ENCODE peak calls at places on chromosomes 13 and 19, in six cellular contexts. One of them, this sample, is unnamed.

GRCh38 chr19:56423276-56423984 is 19.3 kb downstream of the ZNF583 start:
- DNase-seq in uterus: no peak
- DNase-seq in adrenal gland: no peak
- DNase-seq in PC-3: no peak
- DNase-seq in OCI-LY7: no peak
- DNase-seq in CD8-positive, alpha-beta T cell: no peak
- DNase-seq in this sample: no peak

GRCh38 chr13:113216165-113217056 is 7.0 kb downstream of the CUL4A start:
- DNase-seq in OCI-LY7: no peak
- DNase-seq in adrenal gland: peak
- DNase-seq in uterus: no peak
- DNase-seq in CD8-positive, alpha-beta T cell: no peak
- DNase-seq in PC-3: peak
- DNase-seq in this sample: no peak

GRCh38 chr19:54388001-54388802 is 23.5 kb upstream of the LAIR1 start:
- DNase-seq in PC-3: no peak
- DNase-seq in uterus: no peak
- DNase-seq in OCI-LY7: peak
- DNase-seq in adrenal gland: no peak
- DNase-seq in CD8-positive, alpha-beta T cell: peak
- DNase-seq in this sample: no peak

GRCh38 chr13:43159007-43159406 is 135.6 kb downstream of the DNAJC15 start:
- DNase-seq in CD8-positive, alpha-beta T cell: no peak
- DNase-seq in PC-3: no peak
- DNase-seq in uterus: no peak
- DNase-seq in adrenal gland: no peak
- DNase-seq in OCI-LY7: no peak
- DNase-seq in this sample: no peak

GRCh38 chr19:41965127-41965526 is 6.0 kb upstream of the RABAC1 start:
- DNase-seq in CD8-positive, alpha-beta T cell: no peak
- DNase-seq in OCI-LY7: no peak
- DNase-seq in uterus: no peak
- DNase-seq in PC-3: no peak
- DNase-seq in adrenal gland: no peak
- DNase-seq in this sample: no peak

GRCh38 chr13:46947425-46948191 is 50.8 kb upstream of the HTR2A start:
- DNase-seq in PC-3: no peak
- DNase-seq in OCI-LY7: no peak
- DNase-seq in CD8-positive, alpha-beta T cell: no peak
- DNase-seq in uterus: no peak
- DNase-seq in adrenal gland: no peak
- DNase-seq in this sample: no peak

GRCh38 chr19:45508931-45509691 is 1.8 kb downstream of the VASP start:
- DNase-seq in CD8-positive, alpha-beta T cell: peak
- DNase-seq in OCI-LY7: peak
- DNase-seq in PC-3: peak
- DNase-seq in uterus: peak
- DNase-seq in adrenal gland: peak
- DNase-seq in this sample: peak

GRCh38 chr13:109787135-109787954 is 962 bp upstream of the IRS2 start:
- DNase-seq in PC-3: peak
- DNase-seq in OCI-LY7: peak
- DNase-seq in uterus: peak
- DNase-seq in adrenal gland: peak
- DNase-seq in CD8-positive, alpha-beta T cell: no peak
- DNase-seq in this sample: peak

GRCh38 chr13:111215081-111216047 is 100.3 kb downstream of the ARHGEF7 start:
- DNase-seq in uterus: no peak
- DNase-seq in OCI-LY7: no peak
- DNase-seq in CD8-positive, alpha-beta T cell: no peak
- DNase-seq in adrenal gland: no peak
- DNase-seq in PC-3: no peak
- DNase-seq in this sample: no peak

GRCh38 chr19:3336680-3337523 is 29.5 kb upstream of the NFIC start:
- DNase-seq in OCI-LY7: no peak
- DNase-seq in CD8-positive, alpha-beta T cell: no peak
- DNase-seq in PC-3: no peak
- DNase-seq in adrenal gland: peak
- DNase-seq in uterus: peak
- DNase-seq in this sample: peak

GRCh38 chr19:32692727-32693061 is 1.1 kb downstream of the NUDT19 start:
- DNase-seq in PC-3: no peak
- DNase-seq in CD8-positive, alpha-beta T cell: no peak
- DNase-seq in OCI-LY7: no peak
- DNase-seq in adrenal gland: no peak
- DNase-seq in uterus: no peak
- DNase-seq in this sample: no peak

GRCh38 chr13:111248822-111249221 is 71.6 kb upstream of the TEX29 start:
- DNase-seq in adrenal gland: peak
- DNase-seq in OCI-LY7: no peak
- DNase-seq in CD8-positive, alpha-beta T cell: no peak
- DNase-seq in PC-3: no peak
- DNase-seq in uterus: no peak
- DNase-seq in this sample: no peak

GRCh38 chr19:1507192-1507660 is 5.6 kb downstream of the ADAMTSL5 start:
- DNase-seq in CD8-positive, alpha-beta T cell: no peak
- DNase-seq in OCI-LY7: no peak
- DNase-seq in adrenal gland: no peak
- DNase-seq in PC-3: no peak
- DNase-seq in uterus: peak
- DNase-seq in this sample: peak
- H3K4me3 ChIP-seq in CD8-positive, alpha-beta T cell: peak
- H3K4me3 ChIP-seq in OCI-LY7: peak
- H3K4me3 ChIP-seq in adrenal gland: no peak
- H3K4me3 ChIP-seq in PC-3: no peak
- H3K4me3 ChIP-seq in uterus: peak
- H3K4me3 ChIP-seq in this sample: peak

DNA sequence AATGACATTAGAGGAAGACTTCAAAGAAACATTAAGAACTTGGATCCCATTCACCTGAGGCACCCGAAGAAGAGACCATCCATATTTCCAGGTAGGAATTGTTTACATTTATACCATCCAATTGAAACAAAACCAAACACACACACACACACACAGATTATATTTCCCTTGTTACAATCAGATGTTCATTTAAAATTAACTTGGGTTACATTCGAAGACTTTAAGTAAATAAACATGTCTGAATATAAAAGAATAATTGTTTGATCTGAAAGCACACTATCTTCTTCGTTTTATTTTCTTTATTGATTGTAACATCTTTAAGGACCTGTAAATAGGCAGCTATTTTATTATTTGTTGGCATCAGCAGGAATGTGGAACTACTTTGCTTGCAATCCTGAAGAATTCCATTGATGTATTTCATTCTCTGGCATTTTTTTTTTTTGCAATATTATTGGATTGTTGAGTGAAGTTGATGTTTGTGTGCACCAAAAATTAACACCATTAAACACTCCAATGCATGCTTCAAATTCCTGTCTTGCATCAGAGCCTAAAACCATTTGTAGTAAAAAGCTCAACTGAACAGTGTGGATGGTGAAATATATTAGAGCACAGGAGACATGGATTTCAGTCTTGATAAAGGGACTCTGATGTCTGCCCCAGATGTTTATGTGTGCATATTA is 85.3 kb upstream of the FRY start:
- DNase-seq in uterus: no peak
- DNase-seq in PC-3: no peak
- DNase-seq in adrenal gland: no peak
- DNase-seq in CD8-positive, alpha-beta T cell: no peak
- DNase-seq in OCI-LY7: no peak
- DNase-seq in this sample: no peak
- H3K4me3 ChIP-seq in uterus: no peak
- H3K4me3 ChIP-seq in PC-3: peak
- H3K4me3 ChIP-seq in adrenal gland: no peak
- H3K4me3 ChIP-seq in CD8-positive, alpha-beta T cell: no peak
- H3K4me3 ChIP-seq in OCI-LY7: no peak
- H3K4me3 ChIP-seq in this sample: no peak

DNA sequence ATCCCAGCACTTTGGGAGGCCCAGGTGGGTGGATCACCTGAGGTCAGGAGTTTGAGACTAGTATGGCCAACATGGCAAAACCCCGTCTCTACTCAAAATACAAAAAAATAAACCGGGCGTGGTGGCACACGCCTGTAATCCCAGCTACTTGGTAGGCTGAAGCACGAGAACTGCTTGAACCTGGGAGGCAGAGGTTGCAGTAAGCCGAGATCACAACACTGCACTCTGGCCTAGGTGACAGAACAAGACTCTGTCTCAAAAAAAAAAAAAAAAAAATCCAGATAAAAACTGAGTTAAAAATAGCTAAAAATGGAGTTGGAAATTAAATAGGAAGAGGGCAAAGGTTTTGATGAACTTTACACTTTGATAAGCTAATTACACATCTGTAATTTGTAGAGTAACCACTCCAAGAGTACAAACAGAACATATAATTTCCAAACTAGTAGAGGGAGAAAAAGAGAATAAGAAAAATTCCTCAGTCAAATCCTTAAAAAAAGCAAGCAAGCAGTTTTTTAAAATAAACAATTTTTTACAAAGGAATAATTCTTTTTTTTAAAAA is 10.3 kb downstream of the TGDS start:
- DNase-seq in adrenal gland: no peak
- DNase-seq in CD8-positive, alpha-beta T cell: no peak
- DNase-seq in PC-3: no peak
- DNase-seq in OCI-LY7: no peak
- DNase-seq in uterus: no peak
- DNase-seq in this sample: no peak
- H3K4me3 ChIP-seq in adrenal gland: no peak
- H3K4me3 ChIP-seq in CD8-positive, alpha-beta T cell: no peak
- H3K4me3 ChIP-seq in PC-3: no peak
- H3K4me3 ChIP-seq in OCI-LY7: no peak
- H3K4me3 ChIP-seq in uterus: no peak
- H3K4me3 ChIP-seq in this sample: no peak

GRCh38 chr19:342128-342455 is 2.5 kb downstream of the MIER2 start:
- DNase-seq in uterus: no peak
- DNase-seq in adrenal gland: no peak
- DNase-seq in OCI-LY7: no peak
- DNase-seq in CD8-positive, alpha-beta T cell: no peak
- DNase-seq in PC-3: peak
- DNase-seq in this sample: no peak

GRCh38 chr19:343941-344624 is 513 bp downstream of the MIER2 start:
- DNase-seq in adrenal gland: no peak
- DNase-seq in uterus: no peak
- DNase-seq in CD8-positive, alpha-beta T cell: peak
- DNase-seq in OCI-LY7: peak
- DNase-seq in PC-3: no peak
- DNase-seq in this sample: no peak

GRCh38 chr19:343451-343931 is 1.1 kb downstream of the MIER2 start:
- DNase-seq in OCI-LY7: peak
- DNase-seq in CD8-positive, alpha-beta T cell: no peak
- DNase-seq in uterus: no peak
- DNase-seq in adrenal gland: no peak
- DNase-seq in PC-3: no peak
- DNase-seq in this sample: no peak

GRCh38 chr19:341386-342127 is 3.0 kb downstream of the MIER2 start:
- DNase-seq in OCI-LY7: no peak
- DNase-seq in PC-3: no peak
- DNase-seq in uterus: no peak
- DNase-seq in CD8-positive, alpha-beta T cell: no peak
- DNase-seq in adrenal gland: no peak
- DNase-seq in this sample: no peak

GRCh38 chr19:342801-343421 is 1.7 kb downstream of the MIER2 start:
- DNase-seq in OCI-LY7: no peak
- DNase-seq in adrenal gland: peak
- DNase-seq in CD8-positive, alpha-beta T cell: no peak
- DNase-seq in PC-3: peak
- DNase-seq in uterus: peak
- DNase-seq in this sample: peak
- H3K4me3 ChIP-seq in OCI-LY7: peak
- H3K4me3 ChIP-seq in adrenal gland: no peak
- H3K4me3 ChIP-seq in CD8-positive, alpha-beta T cell: no peak
- H3K4me3 ChIP-seq in PC-3: peak
- H3K4me3 ChIP-seq in uterus: peak
- H3K4me3 ChIP-seq in this sample: peak

GRCh38 chr13:49938274-49938673 is 2.1 kb upstream of the SPRYD7 start:
- DNase-seq in adrenal gland: no peak
- DNase-seq in uterus: no peak
- DNase-seq in PC-3: no peak
- DNase-seq in OCI-LY7: peak
- DNase-seq in CD8-positive, alpha-beta T cell: no peak
- DNase-seq in this sample: no peak
- H3K4me3 ChIP-seq in adrenal gland: no peak
- H3K4me3 ChIP-seq in uterus: no peak
- H3K4me3 ChIP-seq in PC-3: no peak
- H3K4me3 ChIP-seq in OCI-LY7: peak
- H3K4me3 ChIP-seq in CD8-positive, alpha-beta T cell: no peak
- H3K4me3 ChIP-seq in this sample: no peak

GRCh38 chr19:7863157-7863970 is 10.8 kb downstream of the PRR36 start:
- DNase-seq in CD8-positive, alpha-beta T cell: no peak
- DNase-seq in PC-3: no peak
- DNase-seq in uterus: no peak
- DNase-seq in OCI-LY7: no peak
- DNase-seq in adrenal gland: no peak
- DNase-seq in this sample: peak

GRCh38 chr19:7860902-7861618 is 13.1 kb downstream of the PRR36 start:
- DNase-seq in adrenal gland: no peak
- DNase-seq in PC-3: no peak
- DNase-seq in OCI-LY7: no peak
- DNase-seq in uterus: no peak
- DNase-seq in CD8-positive, alpha-beta T cell: no peak
- DNase-seq in this sample: no peak

GRCh38 chr19:7862413-7862951 is 11.7 kb downstream of the PRR36 start:
- DNase-seq in PC-3: no peak
- DNase-seq in adrenal gland: peak
- DNase-seq in OCI-LY7: peak
- DNase-seq in uterus: no peak
- DNase-seq in CD8-positive, alpha-beta T cell: peak
- DNase-seq in this sample: peak

GRCh38 chr19:7860166-7860901 is 13.9 kb downstream of the PRR36 start:
- DNase-seq in adrenal gland: no peak
- DNase-seq in uterus: no peak
- DNase-seq in OCI-LY7: no peak
- DNase-seq in CD8-positive, alpha-beta T cell: no peak
- DNase-seq in PC-3: no peak
- DNase-seq in this sample: peak

GRCh38 chr19:7861619-7862412 is 12.4 kb downstream of the PRR36 start:
- DNase-seq in adrenal gland: no peak
- DNase-seq in OCI-LY7: no peak
- DNase-seq in CD8-positive, alpha-beta T cell: no peak
- DNase-seq in PC-3: no peak
- DNase-seq in uterus: no peak
- DNase-seq in this sample: no peak
- H3K4me3 ChIP-seq in adrenal gland: no peak
- H3K4me3 ChIP-seq in OCI-LY7: peak
- H3K4me3 ChIP-seq in CD8-positive, alpha-beta T cell: peak
- H3K4me3 ChIP-seq in PC-3: no peak
- H3K4me3 ChIP-seq in uterus: no peak
- H3K4me3 ChIP-seq in this sample: no peak

This sample was measured in ovary.